ENCODE peak calls at places on chromosome 4, in nine cellular contexts. F is M059J; L is NCI-H748 treated with DMSO at 0.1 percent for 48 hours; O is stimulated activated CD4-positive, alpha-beta T cell treated with anti-CD3 and anti-CD28 coated beads, Interleukin-12 subunit alpha, Interleukin-12 subunit beta, amount 100 ng/mL, for 4 hours; D is AG04450; G is NCI-H1417; Q is activated naive CD8-positive, alpha-beta T cell treated with anti-CD3 and anti-CD28 coated beads, Interleukin-2, amount 50 U/mL, for 24 hours; K is EH; N is A549. W is an unnamed sample.

GRCh38 chr4:73731968-73732610 is 8.3 kb upstream of the CXCL8 start:
- DNase-seq in F (no peak), O (no peak), L (no peak), N (no peak), K (peak; percentile 38), Q (no peak), G (no peak), D (no peak), W (no peak)

GRCh38 chr4:3611778-3612177 is 79.6 kb upstream of the LRPAP1 start:
- DNase-seq in D (no peak), O (no peak), F (no peak), G (no peak), K (no peak), N (no peak), Q (no peak), L (no peak), W (no peak)

GRCh38 chr4:111064342-111064993 is 441.6 kb upstream of the PITX2 start:
- DNase-seq in F (peak; percentile 97), N (peak; percentile 14), D (no peak), O (no peak), K (peak; percentile 94), L (no peak), Q (no peak), G (no peak), W (no peak)

GRCh38 chr4:17447056-17447455 is 64.8 kb downstream of the QDPR start:
- DNase-seq in Q (no peak), F (peak; percentile 75), L (no peak), O (no peak), D (peak; percentile 3), K (no peak), N (no peak), G (no peak), W (no peak)

GRCh38 chr4:1249731-1250526 is 999 bp upstream of the CTBP1 start:
- DNase-seq in G (peak; percentile 68), O (peak; percentile 51), F (peak; percentile 20), K (peak; percentile 30), D (no peak), L (no peak), Q (peak; percentile 65), N (peak; percentile 29), W (peak; percentile 3)

GRCh38 chr4:31045724-31046318 is 325.7 kb downstream of the PCDH7 start:
- DNase-seq in N (no peak), F (peak; percentile 8), K (no peak), O (no peak), D (no peak), Q (no peak), G (peak; percentile 67), L (peak; percentile 47), W (peak; percentile 5)

GRCh38 chr4:177222776-177223175 is 86.9 kb upstream of the NEIL3 start:
- DNase-seq in D (no peak), N (no peak), O (no peak), G (no peak), K (no peak), Q (no peak), L (no peak), F (peak; percentile 17), W (no peak)

GRCh38 chr4:88320780-88321373 is 36.5 kb upstream of the PPM1K start:
- DNase-seq in O (no peak), L (no peak), Q (peak; percentile 27), F (peak; percentile 62), N (no peak), D (no peak), G (no peak), K (peak; percentile 20), W (no peak)

GRCh38 chr4:173212379-173212778 is 43.8 kb downstream of the GALNT7 start:
- DNase-seq in F (peak; percentile 40), N (no peak), K (no peak), D (no peak), G (no peak), O (no peak), L (no peak), Q (no peak), W (no peak)

GRCh38 chr4:37793562-37793961 is 32.9 kb upstream of the PGM2 start:
- DNase-seq in K (peak; percentile 29), N (no peak), F (peak; percentile 8), D (no peak), L (no peak), Q (no peak), G (peak; percentile 50), O (no peak), W (no peak)

GRCh38 chr4:88582493-88582892 is 9.8 kb upstream of the HERC3 start:
- DNase-seq in D (no peak), Q (no peak), N (no peak), F (no peak), O (no peak), K (no peak), L (no peak), G (no peak), W (no peak)

GRCh38 chr4:137065306-137065705 is 467.0 kb downstream of the PCDH18 start:
- DNase-seq in O (no peak), Q (no peak), K (peak; percentile 41), D (no peak), F (peak; percentile 44), N (no peak), G (no peak), L (no peak), W (no peak)

GRCh38 chr4:188781655-188782054 is 642.4 kb downstream of the TRIML1 start:
- DNase-seq in K (no peak), Q (no peak), G (no peak), O (no peak), D (no peak), N (peak; percentile 2), F (peak; percentile 21), L (no peak), W (peak; percentile 7)

GRCh38 chr4:33924801-33925200 is 2319.5 kb downstream of the ARAP2 start:
- DNase-seq in O (no peak), G (no peak), K (peak; percentile 8), D (no peak), Q (no peak), F (peak; percentile 30), N (no peak), L (no peak), W (no peak)

W was measured in HEK293T.